ENCODE peak calls at places on chromosomes 11 and 22, in four cellular contexts. One of them, this sample, is unnamed.

GRCh38 chr22:30705710-30706651 is 11.3 kb downstream of the OSBP2 start:
- DNase-seq in stimulated activated CD4-positive, alpha-beta T cell treated with anti-CD3 and anti-CD28 coated beads, Interleukin-15, amount 100 ng/mL, for 24 hours: peak
- DNase-seq in cerebellum: peak
- DNase-seq in NCI-H774: no peak
- DNase-seq in this sample: no peak

GRCh38 chr11:93936416-93936815 is 84.7 kb upstream of the HEPHL1 start:
- DNase-seq in NCI-H774: no peak
- DNase-seq in stimulated activated CD4-positive, alpha-beta T cell treated with anti-CD3 and anti-CD28 coated beads, Interleukin-15, amount 100 ng/mL, for 24 hours: no peak
- DNase-seq in cerebellum: no peak
- DNase-seq in this sample: no peak

GRCh38 chr11:44852159-44852707 is 98.5 kb downstream of the TP53I11 start:
- DNase-seq in cerebellum: no peak
- DNase-seq in stimulated activated CD4-positive, alpha-beta T cell treated with anti-CD3 and anti-CD28 coated beads, Interleukin-15, amount 100 ng/mL, for 24 hours: no peak
- DNase-seq in NCI-H774: no peak
- DNase-seq in this sample: no peak

GRCh38 chr22:39658806-39659463 is 88.4 kb downstream of the CACNA1I start:
- DNase-seq in NCI-H774: no peak
- DNase-seq in cerebellum: no peak
- DNase-seq in stimulated activated CD4-positive, alpha-beta T cell treated with anti-CD3 and anti-CD28 coated beads, Interleukin-15, amount 100 ng/mL, for 24 hours: no peak
- DNase-seq in this sample: no peak

GRCh38 chr22:50016988-50017700 is 4.6 kb upstream of the IL17REL start:
- DNase-seq in stimulated activated CD4-positive, alpha-beta T cell treated with anti-CD3 and anti-CD28 coated beads, Interleukin-15, amount 100 ng/mL, for 24 hours: peak
- DNase-seq in NCI-H774: no peak
- DNase-seq in cerebellum: no peak
- DNase-seq in this sample: no peak

GRCh38 chr11:72820439-72821139 is 6.4 kb downstream of the ATG16L2 start:
- DNase-seq in NCI-H774: no peak
- DNase-seq in stimulated activated CD4-positive, alpha-beta T cell treated with anti-CD3 and anti-CD28 coated beads, Interleukin-15, amount 100 ng/mL, for 24 hours: no peak
- DNase-seq in cerebellum: no peak
- DNase-seq in this sample: no peak

GRCh38 chr11:116885951-116886629 is 48.7 kb upstream of the APOA1 start:
- DNase-seq in cerebellum: peak
- DNase-seq in NCI-H774: no peak
- DNase-seq in stimulated activated CD4-positive, alpha-beta T cell treated with anti-CD3 and anti-CD28 coated beads, Interleukin-15, amount 100 ng/mL, for 24 hours: no peak
- DNase-seq in this sample: no peak

GRCh38 chr11:116576523-116576922 is 196.3 kb downstream of the BUD13 start:
- DNase-seq in NCI-H774: no peak
- DNase-seq in cerebellum: no peak
- DNase-seq in stimulated activated CD4-positive, alpha-beta T cell treated with anti-CD3 and anti-CD28 coated beads, Interleukin-15, amount 100 ng/mL, for 24 hours: no peak
- DNase-seq in this sample: peak

GRCh38 chr11:27173545-27173944 is 132.9 kb downstream of the BBOX1 start:
- DNase-seq in NCI-H774: no peak
- DNase-seq in cerebellum: no peak
- DNase-seq in stimulated activated CD4-positive, alpha-beta T cell treated with anti-CD3 and anti-CD28 coated beads, Interleukin-15, amount 100 ng/mL, for 24 hours: no peak
- DNase-seq in this sample: no peak

GRCh38 chr22:32042924-32043323 is at the start of gene SLC5A1:
- DNase-seq in stimulated activated CD4-positive, alpha-beta T cell treated with anti-CD3 and anti-CD28 coated beads, Interleukin-15, amount 100 ng/mL, for 24 hours: no peak
- DNase-seq in cerebellum: no peak
- DNase-seq in NCI-H774: peak
- DNase-seq in this sample: no peak

GRCh38 chr11:71249301-71249700 is 3.1 kb downstream of the SHANK2 start:
- DNase-seq in NCI-H774: no peak
- DNase-seq in stimulated activated CD4-positive, alpha-beta T cell treated with anti-CD3 and anti-CD28 coated beads, Interleukin-15, amount 100 ng/mL, for 24 hours: no peak
- DNase-seq in cerebellum: no peak
- DNase-seq in this sample: no peak

GRCh38 chr22:46754110-46754799 is 8.2 kb upstream of the TBC1D22A start:
- DNase-seq in NCI-H774: no peak
- DNase-seq in cerebellum: no peak
- DNase-seq in stimulated activated CD4-positive, alpha-beta T cell treated with anti-CD3 and anti-CD28 coated beads, Interleukin-15, amount 100 ng/mL, for 24 hours: peak
- DNase-seq in this sample: no peak

GRCh38 chr11:10407749-10408472 is 47.2 kb upstream of the AMPD3 start:
- DNase-seq in stimulated activated CD4-positive, alpha-beta T cell treated with anti-CD3 and anti-CD28 coated beads, Interleukin-15, amount 100 ng/mL, for 24 hours: no peak
- DNase-seq in cerebellum: no peak
- DNase-seq in NCI-H774: no peak
- DNase-seq in this sample: no peak

GRCh38 chr11:66932543-66932942 is 25.6 kb downstream of the PC start:
- DNase-seq in stimulated activated CD4-positive, alpha-beta T cell treated with anti-CD3 and anti-CD28 coated beads, Interleukin-15, amount 100 ng/mL, for 24 hours: no peak
- DNase-seq in NCI-H774: no peak
- DNase-seq in cerebellum: no peak
- DNase-seq in this sample: no peak

GRCh38 chr11:95354304-95354703 is 123.3 kb upstream of the SESN3 start:
- DNase-seq in stimulated activated CD4-positive, alpha-beta T cell treated with anti-CD3 and anti-CD28 coated beads, Interleukin-15, amount 100 ng/mL, for 24 hours: no peak
- DNase-seq in NCI-H774: no peak
- DNase-seq in cerebellum: no peak
- DNase-seq in this sample: no peak

GRCh38 chr11:27599217-27599616 is 92.6 kb upstream of the LIN7C start:
- DNase-seq in stimulated activated CD4-positive, alpha-beta T cell treated with anti-CD3 and anti-CD28 coated beads, Interleukin-15, amount 100 ng/mL, for 24 hours: no peak
- DNase-seq in NCI-H774: no peak
- DNase-seq in cerebellum: no peak
- DNase-seq in this sample: no peak

GRCh38 chr22:35154937-35155387 is 89.0 kb downstream of the ISX start:
- DNase-seq in stimulated activated CD4-positive, alpha-beta T cell treated with anti-CD3 and anti-CD28 coated beads, Interleukin-15, amount 100 ng/mL, for 24 hours: peak
- DNase-seq in NCI-H774: no peak
- DNase-seq in cerebellum: peak
- DNase-seq in this sample: peak

GRCh38 chr22:34851918-34852662 is 213.9 kb upstream of the ISX start:
- DNase-seq in stimulated activated CD4-positive, alpha-beta T cell treated with anti-CD3 and anti-CD28 coated beads, Interleukin-15, amount 100 ng/mL, for 24 hours: no peak
- DNase-seq in NCI-H774: no peak
- DNase-seq in cerebellum: no peak
- DNase-seq in this sample: no peak

GRCh38 chr11:56849852-56850251 is 101.4 kb upstream of the OR9G4 start:
- DNase-seq in cerebellum: no peak
- DNase-seq in NCI-H774: no peak
- DNase-seq in stimulated activated CD4-positive, alpha-beta T cell treated with anti-CD3 and anti-CD28 coated beads, Interleukin-15, amount 100 ng/mL, for 24 hours: no peak
- DNase-seq in this sample: no peak

GRCh38 chr11:33500865-33501479 is 199.7 kb downstream of the C11orf91 start:
- DNase-seq in cerebellum: no peak
- DNase-seq in stimulated activated CD4-positive, alpha-beta T cell treated with anti-CD3 and anti-CD28 coated beads, Interleukin-15, amount 100 ng/mL, for 24 hours: no peak
- DNase-seq in NCI-H774: no peak
- DNase-seq in this sample: peak

GRCh38 chr11:35352107-35352888 is 67.1 kb downstream of the SLC1A2 start:
- DNase-seq in stimulated activated CD4-positive, alpha-beta T cell treated with anti-CD3 and anti-CD28 coated beads, Interleukin-15, amount 100 ng/mL, for 24 hours: no peak
- DNase-seq in cerebellum: peak
- DNase-seq in NCI-H774: no peak
- DNase-seq in this sample: no peak

GRCh38 chr22:36816635-36817428 is at the start of gene PVALB:
- DNase-seq in stimulated activated CD4-positive, alpha-beta T cell treated with anti-CD3 and anti-CD28 coated beads, Interleukin-15, amount 100 ng/mL, for 24 hours: peak
- DNase-seq in cerebellum: peak
- DNase-seq in NCI-H774: peak
- DNase-seq in this sample: no peak

GRCh38 chr11:88206746-88207145 is 31.5 kb upstream of the RAB38 start:
- DNase-seq in stimulated activated CD4-positive, alpha-beta T cell treated with anti-CD3 and anti-CD28 coated beads, Interleukin-15, amount 100 ng/mL, for 24 hours: no peak
- DNase-seq in NCI-H774: no peak
- DNase-seq in cerebellum: no peak
- DNase-seq in this sample: no peak

GRCh38 chr11:9568854-9569587 is 4.4 kb upstream of the WEE1 start:
- DNase-seq in cerebellum: no peak
- DNase-seq in stimulated activated CD4-positive, alpha-beta T cell treated with anti-CD3 and anti-CD28 coated beads, Interleukin-15, amount 100 ng/mL, for 24 hours: no peak
- DNase-seq in NCI-H774: peak
- DNase-seq in this sample: no peak

GRCh38 chr22:30575011-30575671 is 676 bp upstream of the GAL3ST1 start:
- DNase-seq in NCI-H774: no peak
- DNase-seq in stimulated activated CD4-positive, alpha-beta T cell treated with anti-CD3 and anti-CD28 coated beads, Interleukin-15, amount 100 ng/mL, for 24 hours: no peak
- DNase-seq in cerebellum: no peak
- DNase-seq in this sample: no peak

GRCh38 chr11:75422248-75423231 is 10.5 kb downstream of the KLHL35 start:
- DNase-seq in NCI-H774: peak
- DNase-seq in cerebellum: no peak
- DNase-seq in stimulated activated CD4-positive, alpha-beta T cell treated with anti-CD3 and anti-CD28 coated beads, Interleukin-15, amount 100 ng/mL, for 24 hours: no peak
- DNase-seq in this sample: no peak

GRCh38 chr11:36530840-36531239 is 20.8 kb upstream of the TRAF6 start:
- DNase-seq in stimulated activated CD4-positive, alpha-beta T cell treated with anti-CD3 and anti-CD28 coated beads, Interleukin-15, amount 100 ng/mL, for 24 hours: no peak
- DNase-seq in cerebellum: no peak
- DNase-seq in NCI-H774: no peak
- DNase-seq in this sample: no peak

GRCh38 chr22:46317646-46318045 is 17.9 kb upstream of the TRMU start:
- DNase-seq in cerebellum: no peak
- DNase-seq in NCI-H774: no peak
- DNase-seq in stimulated activated CD4-positive, alpha-beta T cell treated with anti-CD3 and anti-CD28 coated beads, Interleukin-15, amount 100 ng/mL, for 24 hours: no peak
- DNase-seq in this sample: no peak

GRCh38 chr22:22943521-22944267 is 56.1 kb downstream of the IGLL5 start:
- DNase-seq in cerebellum: no peak
- DNase-seq in stimulated activated CD4-positive, alpha-beta T cell treated with anti-CD3 and anti-CD28 coated beads, Interleukin-15, amount 100 ng/mL, for 24 hours: no peak
- DNase-seq in NCI-H774: no peak
- DNase-seq in this sample: peak

GRCh38 chr22:22031183-22031560 is 48.6 kb upstream of the TOP3B start:
- DNase-seq in NCI-H774: no peak
- DNase-seq in cerebellum: no peak
- DNase-seq in stimulated activated CD4-positive, alpha-beta T cell treated with anti-CD3 and anti-CD28 coated beads, Interleukin-15, amount 100 ng/mL, for 24 hours: no peak
- DNase-seq in this sample: no peak

GRCh38 chr11:8375932-8376331 is 112.3 kb upstream of the LMO1 start:
- DNase-seq in stimulated activated CD4-positive, alpha-beta T cell treated with anti-CD3 and anti-CD28 coated beads, Interleukin-15, amount 100 ng/mL, for 24 hours: no peak
- DNase-seq in NCI-H774: no peak
- DNase-seq in cerebellum: no peak
- DNase-seq in this sample: no peak

GRCh38 chr22:49966041-49966715 is 5.6 kb downstream of the PIM3 start:
- DNase-seq in cerebellum: no peak
- DNase-seq in NCI-H774: no peak
- DNase-seq in stimulated activated CD4-positive, alpha-beta T cell treated with anti-CD3 and anti-CD28 coated beads, Interleukin-15, amount 100 ng/mL, for 24 hours: peak
- DNase-seq in this sample: no peak

GRCh38 chr11:5923789-5924188 is 18.3 kb upstream of the OR56A3 start:
- DNase-seq in cerebellum: no peak
- DNase-seq in stimulated activated CD4-positive, alpha-beta T cell treated with anti-CD3 and anti-CD28 coated beads, Interleukin-15, amount 100 ng/mL, for 24 hours: no peak
- DNase-seq in NCI-H774: no peak
- DNase-seq in this sample: no peak

GRCh38 chr11:19922689-19923035 is 210.0 kb downstream of the NAV2 start:
- DNase-seq in stimulated activated CD4-positive, alpha-beta T cell treated with anti-CD3 and anti-CD28 coated beads, Interleukin-15, amount 100 ng/mL, for 24 hours: no peak
- DNase-seq in cerebellum: no peak
- DNase-seq in NCI-H774: no peak
- DNase-seq in this sample: no peak

GRCh38 chr22:27919222-27919942 is at the start of gene PITPNB:
- DNase-seq in NCI-H774: peak
- DNase-seq in cerebellum: peak
- DNase-seq in stimulated activated CD4-positive, alpha-beta T cell treated with anti-CD3 and anti-CD28 coated beads, Interleukin-15, amount 100 ng/mL, for 24 hours: peak
- DNase-seq in this sample: peak

GRCh38 chr11:13152736-13153541 is 124.7 kb upstream of the BMAL1 start:
- DNase-seq in cerebellum: no peak
- DNase-seq in stimulated activated CD4-positive, alpha-beta T cell treated with anti-CD3 and anti-CD28 coated beads, Interleukin-15, amount 100 ng/mL, for 24 hours: no peak
- DNase-seq in NCI-H774: peak
- DNase-seq in this sample: no peak

GRCh38 chr22:38423512-38424503 is 31.2 kb downstream of the KCNJ4 start:
- DNase-seq in stimulated activated CD4-positive, alpha-beta T cell treated with anti-CD3 and anti-CD28 coated beads, Interleukin-15, amount 100 ng/mL, for 24 hours: no peak
- DNase-seq in NCI-H774: no peak
- DNase-seq in cerebellum: no peak
- DNase-seq in this sample: no peak

GRCh38 chr11:45045692-45046471 is 95.2 kb upstream of the TP53I11 start:
- DNase-seq in NCI-H774: no peak
- DNase-seq in stimulated activated CD4-positive, alpha-beta T cell treated with anti-CD3 and anti-CD28 coated beads, Interleukin-15, amount 100 ng/mL, for 24 hours: peak
- DNase-seq in cerebellum: no peak
- DNase-seq in this sample: no peak